ENCODE peak calls at places on chromosome 20, in six cellular contexts. One of them, this sample, is unnamed. For H3K36me3, the result is how much of the 10 kb centered on the place peaks cover.

GRCh38 chr20:47855799-47856198 is 70.5 kb upstream of the SULF2 start:
- DNase-seq in IMR-90: no peak
- DNase-seq in mesenchymal stem cell: no peak
- DNase-seq in neuronal stem cell: no peak
- DNase-seq in trophoblast cell: no peak
- DNase-seq in H1: no peak
- DNase-seq in this sample: no peak

GRCh38 chr20:32289661-32290431 is 12.4 kb downstream of the KIF3B start:
- DNase-seq in H1: no peak
- DNase-seq in trophoblast cell: no peak
- DNase-seq in neuronal stem cell: no peak
- DNase-seq in mesenchymal stem cell: no peak
- DNase-seq in IMR-90: no peak
- DNase-seq in this sample: no peak

GRCh38 chr20:48732081-48732829 is 95.5 kb downstream of the PREX1 start:
- DNase-seq in IMR-90: no peak
- DNase-seq in trophoblast cell: no peak
- DNase-seq in neuronal stem cell: no peak
- DNase-seq in H1: no peak
- DNase-seq in mesenchymal stem cell: no peak
- DNase-seq in this sample: no peak

GRCh38 chr20:14489544-14489943 is 152.1 kb upstream of the FLRT3 start:
- DNase-seq in IMR-90: no peak
- DNase-seq in neuronal stem cell: no peak
- DNase-seq in trophoblast cell: no peak
- DNase-seq in mesenchymal stem cell: no peak
- DNase-seq in H1: no peak
- DNase-seq in this sample: no peak

GRCh38 chr20:18497603-18498002 is 578 bp upstream of the RBBP9 start:
- DNase-seq in H1: no peak
- DNase-seq in mesenchymal stem cell: no peak
- DNase-seq in trophoblast cell: no peak
- DNase-seq in IMR-90: no peak
- DNase-seq in neuronal stem cell: no peak
- DNase-seq in this sample: no peak

GRCh38 chr20:16017656-16018055 is 555.6 kb downstream of the KIF16B start:
- DNase-seq in IMR-90: no peak
- DNase-seq in neuronal stem cell: no peak
- DNase-seq in trophoblast cell: no peak
- DNase-seq in H1: no peak
- DNase-seq in mesenchymal stem cell: no peak
- DNase-seq in this sample: no peak

GRCh38 chr20:40265872-40266533 is 423.0 kb downstream of the MAFB start:
- DNase-seq in H1: no peak
- DNase-seq in neuronal stem cell: no peak
- DNase-seq in mesenchymal stem cell: peak
- DNase-seq in IMR-90: no peak
- DNase-seq in trophoblast cell: peak
- DNase-seq in this sample: peak

GRCh38 chr20:20237093-20237959 is 130.6 kb upstream of the INSM1 start:
- DNase-seq in IMR-90: peak
- DNase-seq in H1: no peak
- DNase-seq in neuronal stem cell: no peak
- DNase-seq in trophoblast cell: peak
- DNase-seq in mesenchymal stem cell: peak
- DNase-seq in this sample: peak

GRCh38 chr20:49559411-49560081 is 8.4 kb downstream of the PTGIS start:
- DNase-seq in neuronal stem cell: no peak
- DNase-seq in mesenchymal stem cell: no peak
- DNase-seq in IMR-90: no peak
- DNase-seq in trophoblast cell: no peak
- DNase-seq in H1: no peak
- DNase-seq in this sample: no peak

GRCh38 chr20:51624157-51624731 is 81.7 kb upstream of the NFATC2 start:
- DNase-seq in trophoblast cell: peak
- DNase-seq in mesenchymal stem cell: peak
- DNase-seq in IMR-90: peak
- DNase-seq in H1: peak
- DNase-seq in neuronal stem cell: peak
- DNase-seq in this sample: peak

GRCh38 chr20:7585126-7585679 is 355.1 kb downstream of the HAO1 start:
- DNase-seq in H1: no peak
- DNase-seq in IMR-90: no peak
- DNase-seq in neuronal stem cell: no peak
- DNase-seq in trophoblast cell: no peak
- DNase-seq in mesenchymal stem cell: no peak
- DNase-seq in this sample: no peak

GRCh38 chr20:35947489-35947888 is 6.8 kb downstream of the SCAND1 start:
- DNase-seq in IMR-90: peak
- DNase-seq in H1: peak
- DNase-seq in neuronal stem cell: no peak
- DNase-seq in trophoblast cell: no peak
- DNase-seq in mesenchymal stem cell: peak
- DNase-seq in this sample: peak

GRCh38 chr20:35939264-35939663 is 15.0 kb downstream of the SCAND1 start:
- DNase-seq in IMR-90: peak
- DNase-seq in neuronal stem cell: no peak
- DNase-seq in mesenchymal stem cell: no peak
- DNase-seq in trophoblast cell: no peak
- DNase-seq in H1: no peak
- DNase-seq in this sample: no peak

GRCh38 chr20:35944189-35944588 is 10.1 kb downstream of the SCAND1 start:
- DNase-seq in IMR-90: no peak
- DNase-seq in H1: no peak
- DNase-seq in neuronal stem cell: no peak
- DNase-seq in mesenchymal stem cell: no peak
- DNase-seq in trophoblast cell: no peak
- DNase-seq in this sample: no peak

GRCh38 chr20:35941620-35942019 is 12.7 kb downstream of the SCAND1 start:
- DNase-seq in H1: no peak
- DNase-seq in neuronal stem cell: no peak
- DNase-seq in mesenchymal stem cell: no peak
- DNase-seq in trophoblast cell: no peak
- DNase-seq in IMR-90: no peak
- DNase-seq in this sample: no peak

GRCh38 chr20:35942243-35942642 is 12.1 kb downstream of the SCAND1 start:
- DNase-seq in mesenchymal stem cell: no peak
- DNase-seq in H1: no peak
- DNase-seq in IMR-90: no peak
- DNase-seq in trophoblast cell: no peak
- DNase-seq in neuronal stem cell: peak
- DNase-seq in this sample: peak
- H3K27ac ChIP-seq in mesenchymal stem cell: no peak
- H3K27ac ChIP-seq in H1: no peak
- H3K27ac ChIP-seq in IMR-90: no peak
- H3K27ac ChIP-seq in trophoblast cell: no peak
- H3K27ac ChIP-seq in neuronal stem cell: peak
- H3K27ac ChIP-seq in this sample: no peak

GRCh38 chr20:45779011-45779915 is 12.4 kb downstream of the WFDC3 start:
- DNase-seq in trophoblast cell: peak
- DNase-seq in H1: no peak
- DNase-seq in mesenchymal stem cell: peak
- DNase-seq in IMR-90: peak
- DNase-seq in neuronal stem cell: no peak
- DNase-seq in this sample: no peak
- H2BK120ac ChIP-seq in trophoblast cell: no peak
- H2BK120ac ChIP-seq in H1: no peak
- H2BK120ac ChIP-seq in mesenchymal stem cell: peak
- H2BK120ac ChIP-seq in IMR-90: peak
- H2BK120ac ChIP-seq in neuronal stem cell: no peak
- H2BK120ac ChIP-seq in this sample: no peak

GRCh38 chr20:21344961-21345360 is 41.8 kb downstream of the XRN2 start:
- DNase-seq in H1: no peak
- DNase-seq in IMR-90: no peak
- DNase-seq in trophoblast cell: no peak
- DNase-seq in mesenchymal stem cell: no peak
- DNase-seq in neuronal stem cell: no peak
- DNase-seq in this sample: no peak
- H3K36me3 ChIP-seq in H1: half or more
- H3K36me3 ChIP-seq in IMR-90: under half
- H3K36me3 ChIP-seq in trophoblast cell: under half
- H3K36me3 ChIP-seq in mesenchymal stem cell: half or more
- H3K36me3 ChIP-seq in neuronal stem cell: under half
- H3K36me3 ChIP-seq in this sample: under half

GRCh38 chr20:11452326-11452725 is 465.4 kb upstream of the BTBD3 start:
- DNase-seq in trophoblast cell: no peak
- DNase-seq in IMR-90: peak
- DNase-seq in mesenchymal stem cell: peak
- DNase-seq in H1: no peak
- DNase-seq in neuronal stem cell: no peak
- DNase-seq in this sample: peak
- H3K27ac ChIP-seq in trophoblast cell: peak
- H3K27ac ChIP-seq in IMR-90: peak
- H3K27ac ChIP-seq in mesenchymal stem cell: no peak
- H3K27ac ChIP-seq in H1: no peak
- H3K27ac ChIP-seq in neuronal stem cell: peak
- H3K27ac ChIP-seq in this sample: peak

GRCh38 chr20:61328906-61329558 is 77.0 kb downstream of the CDH4 start:
- DNase-seq in IMR-90: peak
- DNase-seq in trophoblast cell: no peak
- DNase-seq in H1: no peak
- DNase-seq in neuronal stem cell: no peak
- DNase-seq in mesenchymal stem cell: no peak
- DNase-seq in this sample: no peak

GRCh38 chr20:61330441-61330840 is 78.4 kb downstream of the CDH4 start:
- DNase-seq in neuronal stem cell: no peak
- DNase-seq in trophoblast cell: no peak
- DNase-seq in IMR-90: no peak
- DNase-seq in mesenchymal stem cell: no peak
- DNase-seq in H1: no peak
- DNase-seq in this sample: no peak

GRCh38 chr20:61333484-61334108 is 81.5 kb downstream of the CDH4 start:
- DNase-seq in IMR-90: no peak
- DNase-seq in trophoblast cell: no peak
- DNase-seq in H1: no peak
- DNase-seq in neuronal stem cell: no peak
- DNase-seq in mesenchymal stem cell: no peak
- DNase-seq in this sample: no peak

GRCh38 chr20:61332016-61332975 is 80.2 kb downstream of the CDH4 start:
- DNase-seq in mesenchymal stem cell: no peak
- DNase-seq in trophoblast cell: no peak
- DNase-seq in H1: no peak
- DNase-seq in IMR-90: no peak
- DNase-seq in neuronal stem cell: no peak
- DNase-seq in this sample: no peak

DNA sequence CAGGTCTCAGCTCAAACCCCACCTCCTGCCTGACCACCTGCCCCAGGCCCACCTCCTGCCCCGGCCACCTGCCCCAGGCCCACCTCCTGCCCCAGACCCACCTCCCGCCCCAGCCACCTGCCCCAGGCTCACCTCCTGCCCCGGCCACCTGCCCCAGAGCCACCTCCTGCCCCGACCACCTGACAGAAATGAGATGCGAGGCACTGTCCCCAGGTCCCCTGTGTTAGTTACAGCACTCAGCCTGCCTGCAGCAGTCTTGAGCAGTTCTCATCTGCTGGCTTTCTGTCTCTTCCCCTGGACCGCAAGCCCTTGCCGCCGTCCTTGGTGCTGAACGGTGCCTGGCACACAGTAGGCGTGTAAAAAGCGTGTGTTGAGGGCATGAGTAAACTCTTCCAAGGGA is 79.5 kb downstream of the CDH4 start:
- DNase-seq in H1: no peak
- DNase-seq in trophoblast cell: no peak
- DNase-seq in IMR-90: no peak
- DNase-seq in mesenchymal stem cell: no peak
- DNase-seq in neuronal stem cell: no peak
- DNase-seq in this sample: peak
- H2BK120ac ChIP-seq in H1: no peak
- H2BK120ac ChIP-seq in trophoblast cell: no peak
- H2BK120ac ChIP-seq in IMR-90: no peak
- H2BK120ac ChIP-seq in mesenchymal stem cell: no peak
- H2BK120ac ChIP-seq in neuronal stem cell: no peak
- H2BK120ac ChIP-seq in this sample: no peak

DNA sequence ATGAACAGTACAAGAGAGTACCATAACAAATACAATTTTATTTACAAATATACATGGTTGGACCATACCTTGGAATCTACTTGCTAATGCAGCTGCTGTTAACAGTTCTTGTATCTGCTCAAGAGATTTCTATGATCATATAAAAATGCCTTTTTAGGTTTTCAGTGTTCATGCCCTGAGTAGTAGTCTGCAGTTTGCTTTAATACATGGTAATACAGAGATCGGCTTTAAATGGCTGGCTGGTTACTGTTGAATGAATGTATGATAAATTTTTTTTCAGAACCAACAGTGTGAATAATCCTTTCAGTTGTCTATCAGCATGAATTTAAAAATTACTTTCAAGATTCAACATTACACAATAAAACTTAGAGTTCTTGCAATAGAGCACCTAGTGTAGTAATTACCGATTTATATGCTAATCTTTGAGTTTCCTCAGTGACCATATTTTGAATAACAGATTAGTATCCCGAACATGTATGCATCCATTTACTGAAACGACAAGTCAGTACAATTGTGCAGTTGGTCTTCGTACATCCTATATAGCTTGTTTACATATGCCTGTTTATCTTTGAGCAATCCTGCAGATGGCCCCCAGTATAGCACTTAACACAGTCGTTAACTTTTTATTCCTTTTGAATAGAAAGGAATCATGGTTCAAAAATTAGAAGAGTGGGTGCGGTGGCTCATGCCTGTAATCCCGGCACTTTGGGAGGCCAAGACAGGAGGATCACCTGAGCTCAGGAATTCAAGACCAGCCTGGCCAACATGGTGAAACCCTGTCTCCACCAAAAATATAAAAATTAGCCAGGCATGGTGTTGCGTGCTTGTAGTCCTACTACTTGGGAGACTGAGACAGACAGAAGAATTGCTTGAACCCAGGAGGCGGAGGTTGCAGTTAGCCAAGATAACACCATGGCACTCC is 6.4 kb downstream of the SRSF6 start:
- DNase-seq in neuronal stem cell: no peak
- DNase-seq in mesenchymal stem cell: no peak
- DNase-seq in H1: no peak
- DNase-seq in IMR-90: no peak
- DNase-seq in trophoblast cell: no peak
- DNase-seq in this sample: no peak
- H3K36me3 ChIP-seq in neuronal stem cell: under half
- H3K36me3 ChIP-seq in mesenchymal stem cell: half or more
- H3K36me3 ChIP-seq in H1: half or more
- H3K36me3 ChIP-seq in IMR-90: half or more
- H3K36me3 ChIP-seq in trophoblast cell: under half
- H3K36me3 ChIP-seq in this sample: under half

This sample was measured in mesendoderm.